ENCODE peak calls at places on chromosomes 16 and 17, in four cellular contexts. Q is ovary; J is LHCN-M2; B is stimulated activated CD8-positive, alpha-beta memory T cell treated with anti-CD3 and anti-CD28 coated beads, Interleukin-7, amount 100 ng/mL, for 48 hours. W is an unnamed sample.

GRCh38 chr16:67349172-67349571 is 22.6 kb downstream of the LRRC36 start:
- DNase-seq in Q (no peak), J (peak), B (no peak), W (no peak)

GRCh38 chr16:68908000-68908313 is 64.6 kb downstream of the TANGO6 start:
- DNase-seq in Q (no peak), J (no peak), B (no peak), W (no peak)

GRCh38 chr17:77086433-77087010 is 54.2 kb upstream of the SEC14L1 start:
- DNase-seq in Q (peak), J (peak), B (peak), W (peak)

GRCh38 chr16:52574105-52574437 is 27.1 kb upstream of the TOX3 start:
- DNase-seq in Q (no peak), J (no peak), B (no peak), W (no peak)

GRCh38 chr16:65176603-65177002 is 54.7 kb upstream of the CDH11 start:
- DNase-seq in Q (peak), J (peak), B (no peak), W (no peak)

GRCh38 chr16:3256876-3257465 is 538 bp upstream of the MEFV start:
- DNase-seq in Q (no peak), J (peak), B (no peak), W (no peak)

GRCh38 chr17:79625706-79626105 is 14.9 kb upstream of the RBFOX3 start:
- DNase-seq in Q (no peak), J (no peak), B (no peak), W (no peak)

GRCh38 chr17:80105762-80106161 is 4.4 kb downstream of the GAA start:
- DNase-seq in Q (peak), J (no peak), B (no peak), W (no peak)

GRCh38 chr17:1467898-1468492 is 12.0 kb upstream of the CRK start:
- DNase-seq in Q (no peak), J (no peak), B (no peak), W (no peak)

GRCh38 chr17:40025991-40026815 is 11.0 kb downstream of the CSF3 start:
- DNase-seq in Q (no peak), J (no peak), B (no peak), W (no peak)

GRCh38 chr17:75571197-75571884 is 16.3 kb upstream of the MYO15B start:
- DNase-seq in Q (no peak), J (no peak), B (no peak), W (peak)

GRCh38 chr16:19167710-19168172 is 299 bp upstream of the SYT17 start:
- DNase-seq in Q (no peak), J (peak), B (peak), W (peak)

GRCh38 chr17:45225964-45226530 is 4.4 kb downstream of the FMNL1 start:
- DNase-seq in Q (no peak), J (no peak), B (peak), W (no peak)

GRCh38 chr17:17186551-17187505 is 19.3 kb downstream of the PLD6 start:
- DNase-seq in Q (no peak), J (peak), B (no peak), W (no peak)

W was measured in glutamatergic neuron.